ENCODE peak calls at places on chromosomes 3 and 15, in ten cellular contexts. M is adrenal gland, E is ovary, R is erythroblast, Z is heart left ventricle, S is breast epithelium, B is IMR-90, K is esophagus muscularis mucosa, G is lower leg skin, J is K562. D is an unnamed sample.

GRCh38 chr15:74156678-74157411 is 16.7 kb upstream of the ISLR start:
- DNase-seq in Z (no peak), S (no peak), G (no peak), E (no peak), R (no peak), J (no peak), M (no peak), K (no peak), B (no peak), D (no peak)

GRCh38 chr3:188031106-188031505 is 122.9 kb upstream of the LPP start:
- DNase-seq in J (no peak), K (no peak), M (no peak), S (no peak), E (no peak), G (no peak), R (no peak), Z (no peak), B (no peak), D (no peak)

GRCh38 chr15:88985547-88986393 is 72.6 kb upstream of the MFGE8 start:
- DNase-seq in S (no peak), G (peak), M (no peak), R (peak), Z (no peak), J (peak), E (no peak), B (no peak), K (no peak), D (no peak)

GRCh38 chr3:43953375-43953774 is 262.6 kb downstream of the ABHD5 start:
- DNase-seq in K (peak), Z (no peak), G (no peak), R (no peak), S (no peak), E (no peak), B (no peak), M (no peak), J (no peak), D (no peak)

GRCh38 chr15:69414702-69415161 is 583 bp downstream of the KIF23 start:
- DNase-seq in R (peak), B (peak), K (no peak), E (no peak), Z (no peak), S (peak), G (no peak), J (peak), M (peak), D (peak)

GRCh38 chr3:13619661-13620230 is 70.8 kb downstream of the FBLN2 start:
- DNase-seq in R (no peak), S (no peak), M (no peak), K (no peak), E (no peak), Z (peak), G (no peak), B (no peak), J (peak), D (no peak)

GRCh38 chr3:119240582-119241434 is at the start of gene B4GALT4:
- DNase-seq in Z (peak), S (peak), B (peak), G (peak), J (peak), M (peak), K (peak), E (peak), R (peak), D (peak)

GRCh38 chr15:88657326-88658069 is 18.7 kb downstream of the ISG20 start:
- DNase-seq in B (peak), E (peak), S (no peak), Z (no peak), M (peak), J (peak), K (peak), R (peak), G (no peak), D (peak)

GRCh38 chr3:4222574-4222973 is 80.6 kb upstream of the SETMAR start:
- DNase-seq in G (no peak), Z (no peak), R (peak), J (no peak), M (no peak), S (no peak), E (no peak), K (no peak), B (no peak), D (no peak)

DNA sequence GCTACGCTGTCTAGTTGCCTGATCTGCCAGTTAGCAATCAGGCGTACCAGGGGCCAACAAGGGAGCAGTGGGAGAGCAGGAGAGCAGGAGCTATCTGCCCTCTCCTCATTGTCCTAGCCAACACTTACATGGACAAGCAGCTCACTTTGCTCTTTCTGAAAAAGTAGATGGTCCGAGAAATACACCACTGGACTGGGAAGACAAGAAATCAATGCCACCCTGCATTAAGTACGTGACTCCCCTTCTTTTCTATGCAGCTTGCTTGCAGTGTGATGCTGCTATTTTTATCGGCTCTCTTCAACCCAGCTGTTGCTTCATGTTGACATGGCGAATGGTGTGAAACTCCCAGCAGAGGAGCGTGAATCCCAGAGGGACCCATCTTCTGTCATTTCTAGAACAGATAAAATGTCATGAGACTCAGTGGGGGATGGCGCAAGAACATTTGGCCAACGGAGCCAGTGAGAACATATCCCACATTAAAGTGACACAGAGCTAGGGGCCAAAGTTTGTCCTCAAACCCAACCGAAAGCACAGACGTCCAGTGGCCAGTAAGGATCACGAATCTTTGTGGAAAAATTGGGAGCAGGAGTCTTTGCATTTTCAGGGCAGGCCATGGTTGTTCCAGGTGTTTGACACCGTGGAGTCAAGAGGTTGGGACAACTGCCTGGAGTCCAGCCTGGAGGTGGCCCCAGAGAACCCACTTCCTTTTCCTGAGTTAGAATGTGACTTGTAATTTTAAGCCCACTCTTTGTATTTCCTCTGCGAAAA is 53.7 kb upstream of the MEF2A start:
- DNase-seq in B (no peak), M (peak), J (no peak), K (no peak), R (no peak), E (no peak), G (peak), Z (no peak), S (no peak), D (peak)
- TF ChIP-seq POLR2A in B (no peak), M (no peak), J (no peak), K (no peak), R (no peak), E (no peak), G (no peak), Z (no peak), S (no peak), D (no peak)

DNA sequence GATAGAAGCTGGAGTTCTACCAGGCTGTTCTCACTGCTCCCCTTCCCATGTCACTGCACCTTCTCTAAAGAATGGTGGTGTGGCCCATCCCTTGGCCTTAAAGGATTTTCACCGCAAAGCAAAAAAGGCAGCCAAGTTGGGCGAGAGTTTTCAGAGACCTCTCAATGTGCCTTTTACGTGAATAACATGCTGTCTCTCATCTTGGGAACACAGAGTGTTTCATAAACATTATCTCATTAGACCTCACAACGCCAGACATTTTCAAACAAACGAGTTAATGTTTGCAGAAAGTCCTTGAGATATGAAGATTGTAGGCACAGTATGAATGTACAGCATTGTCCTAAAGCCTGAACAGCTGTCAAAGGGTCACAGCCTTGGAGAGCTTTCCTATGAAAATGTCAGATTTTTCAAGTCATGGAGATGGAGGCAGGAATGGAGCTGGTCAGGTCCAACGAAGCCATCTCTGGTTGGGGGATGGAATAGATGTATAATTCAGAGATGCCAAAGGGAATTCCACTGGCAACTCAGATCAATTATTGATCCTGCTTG is 21.3 kb downstream of the TM4SF1 start:
- DNase-seq in Z (no peak), B (no peak), R (no peak), K (no peak), E (no peak), G (no peak), S (no peak), M (no peak), J (no peak), D (no peak)
- TF ChIP-seq POLR2A in Z (no peak), B (no peak), R (no peak), K (no peak), E (no peak), G (no peak), S (no peak), M (no peak), J (no peak), D (no peak)

GRCh38 chr15:67542462-67543347 is at the start of gene MAP2K5:
- DNase-seq in G (peak), J (peak), E (peak), S (peak), K (peak), B (peak), M (peak), Z (peak), R (peak), D (peak)
- TF ChIP-seq POLR2A in G (no peak), J (peak), E (peak), S (peak), K (no peak), B (no peak), M (peak), Z (peak), R (peak), D (peak)

DNA sequence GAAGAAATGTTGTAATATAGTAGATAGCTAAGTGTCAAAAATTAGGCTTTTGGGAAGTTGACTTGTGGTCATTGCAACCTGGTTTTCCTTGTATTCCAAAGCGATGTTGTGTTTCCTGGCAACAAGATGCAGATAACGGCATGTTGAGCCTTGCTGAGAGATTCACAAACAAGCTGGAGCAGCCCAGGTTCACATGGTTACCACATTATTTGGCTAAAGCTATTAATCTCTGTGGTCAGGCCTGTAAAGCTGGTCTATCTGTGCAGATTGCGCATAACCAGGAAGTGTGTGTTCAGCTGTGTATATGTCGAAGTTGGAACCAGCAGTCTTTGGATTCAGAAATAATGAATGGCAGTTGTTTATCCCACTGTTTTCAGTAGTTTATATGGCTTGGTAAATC is 6.6 kb downstream of the TIPARP start:
- DNase-seq in B (peak), E (peak), Z (no peak), K (no peak), G (no peak), R (peak), S (peak), J (no peak), M (peak), D (peak)
- TF ChIP-seq POLR2A in B (no peak), E (no peak), Z (no peak), K (no peak), G (no peak), R (no peak), S (no peak), J (no peak), M (no peak), D (no peak)

GRCh38 chr15:30906366-30906765 is 2.7 kb downstream of the FAN1 start:
- DNase-seq in R (no peak), B (no peak), S (peak), M (no peak), E (no peak), J (no peak), Z (no peak), K (no peak), G (peak), D (no peak)

GRCh38 chr15:30904812-30905211 is 1.1 kb downstream of the FAN1 start:
- DNase-seq in S (no peak), M (no peak), J (no peak), B (no peak), G (no peak), Z (no peak), K (no peak), R (no peak), E (no peak), D (peak)

GRCh38 chr15:30905821-30906220 is 2.1 kb downstream of the FAN1 start:
- DNase-seq in J (no peak), S (no peak), E (no peak), K (peak), B (peak), G (no peak), R (no peak), M (no peak), Z (no peak), D (no peak)

GRCh38 chr15:30901889-30902288 is 1.8 kb upstream of the FAN1 start:
- DNase-seq in Z (no peak), S (no peak), E (no peak), R (no peak), M (no peak), B (no peak), K (no peak), G (no peak), J (no peak), D (no peak)

GRCh38 chr15:30903497-30904187 is at the start of gene FAN1:
- DNase-seq in Z (peak), G (peak), S (peak), R (peak), B (peak), E (peak), J (peak), M (peak), K (peak), D (peak)
- TF ChIP-seq POLR2A in Z (no peak), G (no peak), S (no peak), R (peak), B (no peak), E (peak), J (peak), M (peak), K (no peak), D (peak)

GRCh38 chr3:49341996-49342395 is 2.1 kb upstream of the USP4 start:
- DNase-seq in B (no peak), G (no peak), S (no peak), R (no peak), E (no peak), K (no peak), M (no peak), Z (no peak), J (no peak), D (no peak)

GRCh38 chr3:49343163-49343562 is 3.3 kb upstream of the USP4 start:
- DNase-seq in M (no peak), G (no peak), E (no peak), K (no peak), B (no peak), R (no peak), S (no peak), Z (no peak), J (no peak), D (peak)

GRCh38 chr3:49339593-49339946 is 283 bp downstream of the USP4 start:
- DNase-seq in M (no peak), K (no peak), Z (no peak), R (no peak), B (no peak), G (peak), S (peak), E (peak), J (peak), D (no peak)

DNA sequence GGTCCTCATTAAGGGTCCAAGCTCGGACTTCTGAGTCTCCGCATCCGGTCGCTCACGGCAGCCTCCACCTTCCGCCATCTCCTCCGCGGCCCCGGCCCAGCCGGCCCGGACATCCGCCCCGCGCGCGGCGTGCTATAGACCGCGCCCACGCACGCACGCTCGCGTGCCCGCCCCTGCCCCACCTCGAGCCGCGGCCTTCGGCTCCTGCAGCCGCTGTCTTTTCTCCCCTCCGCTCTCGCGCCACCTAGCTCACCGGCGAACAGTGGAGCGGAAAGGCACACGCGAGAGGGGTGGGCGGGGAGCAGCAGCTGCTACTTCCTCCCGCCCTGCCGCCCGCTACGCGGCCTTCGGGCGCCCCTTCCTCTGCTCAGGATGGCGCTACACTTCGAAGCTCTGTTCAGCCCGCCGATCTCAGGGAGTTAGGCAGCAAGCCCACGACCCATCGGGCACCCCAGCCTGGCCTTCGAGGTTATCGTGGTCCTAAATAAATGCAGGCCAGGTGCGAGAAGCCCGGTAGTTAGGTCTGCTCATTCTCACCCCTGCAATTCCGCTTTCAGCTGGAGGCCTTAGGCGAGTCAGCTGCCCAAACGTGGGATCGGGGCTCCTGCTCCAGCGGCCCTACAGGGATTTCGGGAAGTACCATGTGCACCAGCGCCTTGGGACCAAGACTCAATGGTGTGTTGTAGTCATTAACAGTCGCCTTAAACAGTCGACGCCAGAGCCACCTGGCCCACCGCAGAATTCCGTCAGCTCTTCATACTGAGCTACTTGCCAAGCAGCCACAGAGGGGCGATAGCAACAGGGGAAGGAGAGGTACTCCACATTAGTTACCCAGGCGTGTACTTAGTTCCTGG is at the start of gene USP4:
- DNase-seq in M (peak), K (peak), E (peak), R (peak), J (peak), G (peak), S (peak), B (peak), Z (peak), D (peak)
- TF ChIP-seq POLR2A in M (peak), K (peak), E (peak), R (peak), J (peak), G (no peak), S (no peak), B (peak), Z (no peak), D (no peak)

GRCh38 chr3:37992271-37993066 is 1.9 kb downstream of the VILL start:
- DNase-seq in J (peak), E (no peak), K (no peak), B (no peak), G (peak), R (no peak), M (no peak), S (no peak), Z (no peak), D (no peak)

GRCh38 chr3:37993067-37993809 is 2.7 kb downstream of the VILL start:
- DNase-seq in B (no peak), G (no peak), R (peak), E (no peak), J (no peak), K (no peak), Z (no peak), M (no peak), S (no peak), D (no peak)

GRCh38 chr3:37995652-37996641 is 5.4 kb downstream of the VILL start:
- DNase-seq in E (no peak), G (no peak), K (no peak), R (no peak), J (no peak), M (no peak), Z (no peak), S (no peak), B (no peak), D (no peak)

GRCh38 chr3:37994639-37994972 is 4.0 kb downstream of the VILL start:
- DNase-seq in S (no peak), R (no peak), G (no peak), Z (no peak), J (no peak), K (no peak), M (no peak), E (no peak), B (no peak), D (no peak)

GRCh38 chr3:37993811-37994638 is 3.4 kb downstream of the VILL start:
- DNase-seq in J (peak), R (peak), M (peak), S (peak), B (peak), Z (peak), G (peak), E (peak), K (peak), D (peak)
- TF ChIP-seq POLR2A in J (peak), R (peak), M (no peak), S (peak), B (peak), Z (no peak), G (no peak), E (peak), K (no peak), D (peak)

GRCh38 chr3:33111581-33111980 is 2.2 kb upstream of the CRTAP start:
- DNase-seq in R (no peak), Z (no peak), S (no peak), M (no peak), B (no peak), K (no peak), G (no peak), E (no peak), J (no peak), D (no peak)

GRCh38 chr3:33115024-33115768 is 1.4 kb downstream of the CRTAP start:
- DNase-seq in J (peak), K (no peak), Z (peak), B (peak), R (peak), M (peak), S (peak), E (peak), G (peak), D (peak)

GRCh38 chr3:33117461-33117860 is 3.6 kb downstream of the CRTAP start:
- DNase-seq in E (no peak), B (no peak), R (no peak), J (no peak), G (no peak), Z (no peak), S (no peak), K (no peak), M (peak), D (no peak)

GRCh38 chr3:33114622-33115023 is 809 bp downstream of the CRTAP start:
- DNase-seq in M (no peak), G (no peak), B (no peak), E (no peak), S (no peak), R (no peak), Z (no peak), K (no peak), J (no peak), D (no peak)

GRCh38 chr3:33113772-33114621 is at the start of gene CRTAP:
- DNase-seq in J (peak), Z (peak), E (peak), R (peak), M (peak), K (peak), S (peak), B (peak), G (peak), D (peak)
- TF ChIP-seq POLR2A in J (peak), Z (no peak), E (peak), R (peak), M (no peak), K (no peak), S (no peak), B (no peak), G (no peak), D (peak)

D was measured in NB4.